ENCODE peak calls at places on chromosomes 11 and 22, in eight cellular contexts. Q is breast epithelium, H is spleen, K is HepG2, P is K562, E is upper lobe of left lung, F is stomach, Z is transverse colon. A is an unnamed sample.

GRCh38 chr11:103730151-103730940 is 306.1 kb upstream of the DDI1 start:
- DNase-seq in K (no peak), Q (no peak), E (no peak), H (no peak), F (no peak), Z (no peak), P (no peak), A (no peak)

GRCh38 chr11:69840371-69841169 is 21.4 kb upstream of the FGF3 start:
- DNase-seq in Z (no peak), Q (no peak), E (no peak), H (peak; percentile 56), K (no peak), F (no peak), P (no peak), A (peak; percentile 53)

GRCh38 chr22:35914665-35915476 is 113.8 kb downstream of the RBFOX2 start:
- DNase-seq in E (peak; percentile 79), Q (peak; percentile 56), F (peak; percentile 58), P (peak; percentile 50), H (no peak), Z (peak; percentile 68), K (peak; percentile 91), A (no peak)

GRCh38 chr22:35111244-35111643 is 45.3 kb downstream of the ISX start:
- DNase-seq in Z (no peak), F (no peak), H (no peak), Q (no peak), E (no peak), P (no peak), K (no peak), A (no peak)

GRCh38 chr11:19511413-19512183 is 201.0 kb upstream of the NAV2 start:
- DNase-seq in P (no peak), H (no peak), Z (peak; percentile 10), K (no peak), F (peak; percentile 46), Q (no peak), E (no peak), A (no peak)

GRCh38 chr11:19820100-19820499 is 107.5 kb downstream of the NAV2 start:
- DNase-seq in E (peak; percentile 81), Z (no peak), K (no peak), F (no peak), Q (no peak), H (no peak), P (no peak), A (no peak)

GRCh38 chr11:62921573-62922188 is 518 bp upstream of the CHRM1 start:
- DNase-seq in E (no peak), K (no peak), F (peak; percentile 55), Q (no peak), Z (peak; percentile 35), P (peak; percentile 34), H (peak; percentile 59), A (no peak)

GRCh38 chr22:37187891-37188761 is at the start of gene C1QTNF6:
- DNase-seq in H (peak; percentile 75), K (no peak), P (no peak), Q (no peak), E (no peak), Z (no peak), F (peak; percentile 43), A (peak; percentile 68)

GRCh38 chr11:12813371-12814225 is 139.4 kb downstream of the TEAD1 start:
- DNase-seq in K (no peak), H (no peak), F (peak; percentile 39), P (peak; percentile 32), Z (peak; percentile 38), E (peak; percentile 45), Q (no peak), A (no peak)

GRCh38 chr11:116773203-116774112 is 671 bp upstream of the BUD13 start:
- DNase-seq in Z (no peak), F (no peak), H (no peak), P (no peak), Q (no peak), K (no peak), E (no peak), A (peak; percentile 83)

GRCh38 chr11:116776522-116776984 is 3.8 kb upstream of the BUD13 start:
- DNase-seq in Q (no peak), K (no peak), E (no peak), H (no peak), F (no peak), Z (no peak), P (no peak), A (no peak)

GRCh38 chr11:116775975-116776374 is 3.2 kb upstream of the BUD13 start:
- DNase-seq in F (no peak), Z (no peak), K (no peak), H (no peak), P (no peak), E (no peak), Q (no peak), A (no peak)

GRCh38 chr11:116772443-116773202 is at the start of gene BUD13:
- DNase-seq in H (peak; percentile 99), Z (peak; percentile 94), F (peak; percentile 92), P (peak; percentile 90), E (peak; percentile 91), Q (peak; percentile 88), K (peak; percentile 78), A (peak; percentile 93)

DNA sequence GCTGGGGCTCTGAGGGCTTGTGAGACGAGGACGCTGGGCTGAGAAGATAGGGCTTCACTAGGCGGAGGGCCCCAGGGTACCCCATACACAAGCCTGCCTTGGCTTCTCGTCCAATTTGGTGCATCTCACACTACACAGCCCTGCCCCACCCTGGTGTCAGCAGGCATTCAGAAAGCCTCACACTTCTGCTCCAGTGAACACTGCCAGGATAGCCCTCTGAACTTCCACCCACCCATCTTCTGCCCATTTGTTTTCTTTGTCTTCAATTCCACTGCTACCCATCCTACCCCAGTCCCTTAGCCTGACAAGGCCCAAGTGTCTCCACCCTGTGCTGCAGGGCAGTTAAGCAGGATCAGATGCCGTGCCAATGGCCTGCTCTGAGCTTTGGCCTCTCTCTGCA is 1.9 kb upstream of the BUD13 start:
- DNase-seq in P (no peak), Q (no peak), F (no peak), Z (no peak), H (no peak), K (no peak), E (no peak), A (no peak)
- TF ChIP-seq POLR2AphosphoS5 in P (no peak), Q (no peak), F (no peak), Z (no peak), H (no peak), K (no peak), E (no peak), A (no peak)

GRCh38 chr11:61126266-61126665 is 24.0 kb downstream of the CD5 start:
- DNase-seq in K (no peak), H (no peak), F (no peak), Z (no peak), P (no peak), Q (no peak), E (no peak), A (no peak)
- TF ChIP-seq CTCF in K (peak; percentile 5), H (no peak), F (no peak), Z (no peak), P (peak; percentile 13), Q (no peak), E (no peak), A (no peak)

GRCh38 chr11:47185305-47186075 is 744 bp downstream of the PACSIN3 start:
- DNase-seq in K (peak; percentile 86), Q (peak; percentile 73), E (peak; percentile 77), F (peak; percentile 70), Z (peak; percentile 39), P (no peak), H (no peak), A (peak; percentile 77)
- TF ChIP-seq POLR2A in K (peak; percentile 71), Q (no peak), E (peak; percentile 60), F (no peak), Z (peak; percentile 22), P (no peak), H (no peak), A (no peak)

GRCh38 chr22:46649176-46650077 is 29.2 kb downstream of the GRAMD4 start:
- DNase-seq in Q (no peak), K (no peak), P (peak; percentile 47), Z (no peak), H (no peak), F (peak; percentile 39), E (no peak), A (no peak)
- TF ChIP-seq POLR2AphosphoS5 in Q (no peak), K (no peak), P (no peak), Z (no peak), H (no peak), F (peak; percentile 23), E (no peak), A (no peak)

GRCh38 chr11:15770798-15771414 is 585.4 kb downstream of the SOX6 start:
- DNase-seq in Q (no peak), K (peak; percentile 25), Z (peak; percentile 40), E (peak; percentile 40), P (peak; percentile 44), H (no peak), F (peak; percentile 37), A (no peak)
- TF ChIP-seq CTCF in Q (no peak), K (peak; percentile 54), Z (peak; percentile 48), E (peak; percentile 40), P (peak; percentile 69), H (no peak), F (no peak), A (peak; percentile 41)

GRCh38 chr22:24442352-24442744 is 14.9 kb downstream of the ADORA2A start:
- DNase-seq in E (peak; percentile 10), K (no peak), F (peak; percentile 23), H (no peak), Z (no peak), Q (no peak), P (no peak), A (no peak)

GRCh38 chr22:24444729-24445466 is 17.5 kb downstream of the ADORA2A start:
- DNase-seq in Z (no peak), H (no peak), K (no peak), Q (no peak), P (no peak), E (no peak), F (no peak), A (no peak)

GRCh38 chr22:24445481-24446290 is 18.3 kb downstream of the ADORA2A start:
- DNase-seq in Q (no peak), H (no peak), F (no peak), Z (no peak), P (peak; percentile 58), K (peak; percentile 27), E (no peak), A (peak; percentile 53)

GRCh38 chr22:24443668-24444067 is 16.3 kb downstream of the ADORA2A start:
- DNase-seq in K (no peak), Q (no peak), F (no peak), P (no peak), Z (no peak), E (no peak), H (no peak), A (peak; percentile 18)

GRCh38 chr22:24444251-24444650 is 16.9 kb downstream of the ADORA2A start:
- DNase-seq in P (no peak), H (no peak), Q (no peak), F (no peak), K (no peak), E (no peak), Z (no peak), A (peak; percentile 22)
- TF ChIP-seq POLR2A in P (no peak), H (no peak), Q (no peak), F (no peak), K (no peak), E (no peak), Z (no peak), A (no peak)

GRCh38 chr22:20996031-20996410 is 5.9 kb downstream of the THAP7 start:
- DNase-seq in Q (no peak), H (no peak), E (no peak), P (no peak), Z (no peak), F (no peak), K (no peak), A (no peak)
- TF ChIP-seq POLR2AphosphoS5 in Q (no peak), H (peak; percentile 53), E (no peak), P (no peak), Z (no peak), F (no peak), K (no peak), A (no peak)

GRCh38 chr11:70944636-70945035 is 307.7 kb downstream of the SHANK2 start:
- DNase-seq in H (no peak), F (no peak), K (no peak), P (peak; percentile 30), Q (no peak), E (no peak), Z (no peak), A (no peak)
- TF ChIP-seq CTCF in H (no peak), F (no peak), K (no peak), P (no peak), Q (no peak), E (no peak), Z (no peak), A (no peak)